ENCODE peak calls at places on chromosomes 12 and 14, in eight cellular contexts. One of them, this sample, is unnamed.

GRCh38 chr12:53959314-53959713 is 4.6 kb downstream of the HOXC12 start:
- DNase-seq in neural crest cell: no peak
- DNase-seq in astrocyte of the spinal cord: no peak
- DNase-seq in heart left ventricle: no peak
- DNase-seq in fibroblast of pulmonary artery: no peak
- DNase-seq in endothelial cell: no peak
- DNase-seq in GM13976: no peak
- DNase-seq in left ventricle myocardium inferior: no peak
- DNase-seq in this sample: no peak

GRCh38 chr12:75766263-75767160 is 255.1 kb upstream of the KRR1 start:
- DNase-seq in heart left ventricle: no peak
- DNase-seq in astrocyte of the spinal cord: peak
- DNase-seq in left ventricle myocardium inferior: no peak
- DNase-seq in GM13976: no peak
- DNase-seq in fibroblast of pulmonary artery: peak
- DNase-seq in endothelial cell: no peak
- DNase-seq in neural crest cell: no peak
- DNase-seq in this sample: no peak

GRCh38 chr12:10235761-10236631 is 23.3 kb downstream of the GABARAPL1 start:
- DNase-seq in fibroblast of pulmonary artery: peak
- DNase-seq in heart left ventricle: no peak
- DNase-seq in endothelial cell: no peak
- DNase-seq in neural crest cell: no peak
- DNase-seq in GM13976: peak
- DNase-seq in left ventricle myocardium inferior: no peak
- DNase-seq in astrocyte of the spinal cord: peak
- DNase-seq in this sample: peak

GRCh38 chr14:80996049-80996901 is 40.9 kb downstream of the TSHR start:
- DNase-seq in astrocyte of the spinal cord: peak
- DNase-seq in fibroblast of pulmonary artery: peak
- DNase-seq in endothelial cell: peak
- DNase-seq in GM13976: peak
- DNase-seq in heart left ventricle: peak
- DNase-seq in neural crest cell: peak
- DNase-seq in left ventricle myocardium inferior: no peak
- DNase-seq in this sample: peak

GRCh38 chr14:44896275-44897040 is 65.3 kb downstream of the KLHL28 start:
- DNase-seq in fibroblast of pulmonary artery: no peak
- DNase-seq in left ventricle myocardium inferior: no peak
- DNase-seq in endothelial cell: no peak
- DNase-seq in astrocyte of the spinal cord: no peak
- DNase-seq in neural crest cell: no peak
- DNase-seq in GM13976: no peak
- DNase-seq in heart left ventricle: no peak
- DNase-seq in this sample: no peak

GRCh38 chr14:69673099-69673498 is 61.7 kb downstream of the SUSD6 start:
- DNase-seq in endothelial cell: no peak
- DNase-seq in heart left ventricle: no peak
- DNase-seq in left ventricle myocardium inferior: no peak
- DNase-seq in neural crest cell: no peak
- DNase-seq in GM13976: no peak
- DNase-seq in astrocyte of the spinal cord: no peak
- DNase-seq in fibroblast of pulmonary artery: no peak
- DNase-seq in this sample: no peak

GRCh38 chr14:61564623-61565091 is 130.7 kb upstream of the HIF1A start:
- DNase-seq in left ventricle myocardium inferior: no peak
- DNase-seq in GM13976: no peak
- DNase-seq in astrocyte of the spinal cord: peak
- DNase-seq in fibroblast of pulmonary artery: peak
- DNase-seq in endothelial cell: no peak
- DNase-seq in heart left ventricle: no peak
- DNase-seq in neural crest cell: no peak
- DNase-seq in this sample: no peak

GRCh38 chr12:102900389-102900788 is 16.7 kb downstream of the PAH start:
- DNase-seq in heart left ventricle: no peak
- DNase-seq in fibroblast of pulmonary artery: no peak
- DNase-seq in astrocyte of the spinal cord: no peak
- DNase-seq in neural crest cell: no peak
- DNase-seq in left ventricle myocardium inferior: no peak
- DNase-seq in GM13976: no peak
- DNase-seq in endothelial cell: no peak
- DNase-seq in this sample: no peak

GRCh38 chr12:116592731-116593130 is 33.5 kb downstream of the MAP1LC3B2 start:
- DNase-seq in endothelial cell: no peak
- DNase-seq in neural crest cell: no peak
- DNase-seq in heart left ventricle: no peak
- DNase-seq in astrocyte of the spinal cord: no peak
- DNase-seq in left ventricle myocardium inferior: no peak
- DNase-seq in GM13976: no peak
- DNase-seq in fibroblast of pulmonary artery: no peak
- DNase-seq in this sample: no peak

GRCh38 chr14:20684662-20685456 is 499 bp downstream of the RNASE4 start:
- DNase-seq in GM13976: no peak
- DNase-seq in astrocyte of the spinal cord: peak
- DNase-seq in heart left ventricle: peak
- DNase-seq in endothelial cell: peak
- DNase-seq in fibroblast of pulmonary artery: peak
- DNase-seq in left ventricle myocardium inferior: no peak
- DNase-seq in neural crest cell: peak
- DNase-seq in this sample: no peak

GRCh38 chr12:131108171-131108955 is 154.7 kb downstream of the ADGRD1 start:
- DNase-seq in endothelial cell: no peak
- DNase-seq in left ventricle myocardium inferior: no peak
- DNase-seq in neural crest cell: no peak
- DNase-seq in fibroblast of pulmonary artery: no peak
- DNase-seq in astrocyte of the spinal cord: no peak
- DNase-seq in GM13976: no peak
- DNase-seq in heart left ventricle: no peak
- DNase-seq in this sample: no peak

GRCh38 chr12:51323966-51324895 is at the start of gene BIN2:
- DNase-seq in astrocyte of the spinal cord: no peak
- DNase-seq in heart left ventricle: peak
- DNase-seq in GM13976: peak
- DNase-seq in neural crest cell: no peak
- DNase-seq in fibroblast of pulmonary artery: no peak
- DNase-seq in left ventricle myocardium inferior: peak
- DNase-seq in endothelial cell: no peak
- DNase-seq in this sample: peak

GRCh38 chr12:54045868-54046529 is 7.6 kb upstream of the HOXC4 start:
- DNase-seq in heart left ventricle: no peak
- DNase-seq in neural crest cell: no peak
- DNase-seq in fibroblast of pulmonary artery: no peak
- DNase-seq in endothelial cell: no peak
- DNase-seq in GM13976: no peak
- DNase-seq in left ventricle myocardium inferior: no peak
- DNase-seq in astrocyte of the spinal cord: no peak
- DNase-seq in this sample: no peak

GRCh38 chr14:105067140-105067968 is 2.1 kb upstream of the GPR132 start:
- DNase-seq in heart left ventricle: no peak
- DNase-seq in endothelial cell: no peak
- DNase-seq in neural crest cell: no peak
- DNase-seq in left ventricle myocardium inferior: no peak
- DNase-seq in astrocyte of the spinal cord: no peak
- DNase-seq in GM13976: no peak
- DNase-seq in fibroblast of pulmonary artery: peak
- DNase-seq in this sample: peak

GRCh38 chr14:69039287-69039628 is 60.2 kb upstream of the ACTN1 start:
- DNase-seq in left ventricle myocardium inferior: no peak
- DNase-seq in fibroblast of pulmonary artery: peak
- DNase-seq in heart left ventricle: no peak
- DNase-seq in GM13976: no peak
- DNase-seq in endothelial cell: no peak
- DNase-seq in astrocyte of the spinal cord: peak
- DNase-seq in neural crest cell: no peak
- DNase-seq in this sample: no peak

GRCh38 chr14:52338282-52338681 is 24.2 kb downstream of the PTGER2 start:
- DNase-seq in fibroblast of pulmonary artery: peak
- DNase-seq in neural crest cell: no peak
- DNase-seq in astrocyte of the spinal cord: peak
- DNase-seq in left ventricle myocardium inferior: no peak
- DNase-seq in endothelial cell: no peak
- DNase-seq in heart left ventricle: no peak
- DNase-seq in GM13976: no peak
- DNase-seq in this sample: peak

GRCh38 chr12:115763982-115764621 is 513.4 kb downstream of the MED13L start:
- DNase-seq in neural crest cell: no peak
- DNase-seq in endothelial cell: no peak
- DNase-seq in left ventricle myocardium inferior: no peak
- DNase-seq in fibroblast of pulmonary artery: no peak
- DNase-seq in heart left ventricle: no peak
- DNase-seq in GM13976: no peak
- DNase-seq in astrocyte of the spinal cord: no peak
- DNase-seq in this sample: no peak

GRCh38 chr12:123062682-123063426 is 82.4 kb downstream of the ARL6IP4 start:
- DNase-seq in GM13976: no peak
- DNase-seq in astrocyte of the spinal cord: peak
- DNase-seq in left ventricle myocardium inferior: no peak
- DNase-seq in fibroblast of pulmonary artery: peak
- DNase-seq in heart left ventricle: peak
- DNase-seq in neural crest cell: no peak
- DNase-seq in endothelial cell: no peak
- DNase-seq in this sample: peak

GRCh38 chr12:115666168-115666567 is 611.3 kb downstream of the MED13L start:
- DNase-seq in left ventricle myocardium inferior: no peak
- DNase-seq in endothelial cell: no peak
- DNase-seq in heart left ventricle: no peak
- DNase-seq in astrocyte of the spinal cord: no peak
- DNase-seq in GM13976: no peak
- DNase-seq in fibroblast of pulmonary artery: no peak
- DNase-seq in neural crest cell: no peak
- DNase-seq in this sample: no peak

DNA sequence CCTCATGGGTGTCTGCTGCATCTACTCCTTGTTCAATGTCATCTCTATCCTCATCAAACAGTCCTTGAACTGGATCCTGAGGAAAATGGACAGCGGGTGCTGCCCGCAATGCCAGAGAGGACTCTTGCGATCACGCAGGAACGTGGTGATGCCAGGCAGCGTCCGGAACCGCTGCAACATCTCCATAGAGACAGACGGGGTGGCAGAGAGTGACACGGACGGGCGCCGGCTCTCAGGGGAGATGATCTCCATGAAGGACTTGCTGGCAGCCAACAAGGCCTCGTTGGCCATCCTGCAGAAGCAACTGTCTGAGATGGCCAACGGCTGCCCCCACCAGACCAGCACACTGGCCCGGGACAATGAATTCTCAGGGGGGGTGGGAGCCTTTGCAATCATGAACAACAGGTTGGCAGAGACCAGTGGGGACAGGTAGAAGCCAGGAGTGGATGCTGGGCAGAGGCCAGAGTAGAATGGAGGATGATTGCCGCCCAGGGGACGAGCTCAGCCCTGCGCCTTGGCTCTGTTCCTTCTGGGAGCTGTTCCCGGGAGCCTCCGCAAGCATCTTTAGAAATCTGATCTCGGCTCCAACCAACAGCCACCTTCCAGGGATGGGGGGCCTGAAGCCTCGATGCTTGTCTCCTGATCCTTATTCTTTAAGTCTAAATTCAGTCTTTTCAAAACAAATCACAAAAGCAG is 71.6 kb upstream of the PSMC1 start:
- DNase-seq in astrocyte of the spinal cord: no peak
- DNase-seq in endothelial cell: no peak
- DNase-seq in heart left ventricle: no peak
- DNase-seq in fibroblast of pulmonary artery: no peak
- DNase-seq in GM13976: no peak
- DNase-seq in neural crest cell: no peak
- DNase-seq in left ventricle myocardium inferior: no peak
- DNase-seq in this sample: no peak
- TF ChIP-seq CTCF in astrocyte of the spinal cord: no peak
- TF ChIP-seq CTCF in endothelial cell: no peak
- TF ChIP-seq CTCF in heart left ventricle: no peak
- TF ChIP-seq CTCF in fibroblast of pulmonary artery: no peak
- TF ChIP-seq CTCF in GM13976: no peak
- TF ChIP-seq CTCF in neural crest cell: no peak
- TF ChIP-seq CTCF in left ventricle myocardium inferior: no peak
- TF ChIP-seq CTCF in this sample: no peak

GRCh38 chr12:44812062-44812461 is 64.1 kb downstream of the NELL2 start:
- DNase-seq in left ventricle myocardium inferior: no peak
- DNase-seq in heart left ventricle: no peak
- DNase-seq in endothelial cell: no peak
- DNase-seq in astrocyte of the spinal cord: no peak
- DNase-seq in fibroblast of pulmonary artery: no peak
- DNase-seq in GM13976: no peak
- DNase-seq in neural crest cell: no peak
- DNase-seq in this sample: peak
- TF ChIP-seq CTCF in left ventricle myocardium inferior: no peak
- TF ChIP-seq CTCF in heart left ventricle: no peak
- TF ChIP-seq CTCF in endothelial cell: peak
- TF ChIP-seq CTCF in astrocyte of the spinal cord: no peak
- TF ChIP-seq CTCF in fibroblast of pulmonary artery: no peak
- TF ChIP-seq CTCF in GM13976: peak
- TF ChIP-seq CTCF in neural crest cell: peak
- TF ChIP-seq CTCF in this sample: peak

DNA sequence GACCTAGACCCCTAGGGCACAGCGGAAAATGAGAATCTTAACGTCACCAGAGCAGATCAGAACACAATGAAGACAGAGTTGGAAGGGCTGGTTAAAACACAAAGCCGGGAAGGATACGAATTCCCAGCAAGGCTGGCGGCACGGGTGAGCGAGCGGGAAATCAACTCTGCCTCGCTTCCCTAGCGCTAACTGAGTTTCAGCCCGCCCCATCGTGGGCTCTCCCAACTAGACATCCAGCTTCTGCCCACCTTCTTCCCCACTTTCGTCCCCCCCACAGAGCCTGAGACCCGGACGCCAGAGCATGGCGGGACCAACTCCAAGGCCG is 377 bp downstream of the CCNT1 start:
- DNase-seq in astrocyte of the spinal cord: no peak
- DNase-seq in GM13976: no peak
- DNase-seq in fibroblast of pulmonary artery: no peak
- DNase-seq in left ventricle myocardium inferior: no peak
- DNase-seq in endothelial cell: no peak
- DNase-seq in neural crest cell: no peak
- DNase-seq in heart left ventricle: no peak
- DNase-seq in this sample: no peak
- TF ChIP-seq CTCF in astrocyte of the spinal cord: no peak
- TF ChIP-seq CTCF in GM13976: no peak
- TF ChIP-seq CTCF in fibroblast of pulmonary artery: no peak
- TF ChIP-seq CTCF in left ventricle myocardium inferior: no peak
- TF ChIP-seq CTCF in endothelial cell: no peak
- TF ChIP-seq CTCF in neural crest cell: no peak
- TF ChIP-seq CTCF in heart left ventricle: no peak
- TF ChIP-seq CTCF in this sample: no peak

DNA sequence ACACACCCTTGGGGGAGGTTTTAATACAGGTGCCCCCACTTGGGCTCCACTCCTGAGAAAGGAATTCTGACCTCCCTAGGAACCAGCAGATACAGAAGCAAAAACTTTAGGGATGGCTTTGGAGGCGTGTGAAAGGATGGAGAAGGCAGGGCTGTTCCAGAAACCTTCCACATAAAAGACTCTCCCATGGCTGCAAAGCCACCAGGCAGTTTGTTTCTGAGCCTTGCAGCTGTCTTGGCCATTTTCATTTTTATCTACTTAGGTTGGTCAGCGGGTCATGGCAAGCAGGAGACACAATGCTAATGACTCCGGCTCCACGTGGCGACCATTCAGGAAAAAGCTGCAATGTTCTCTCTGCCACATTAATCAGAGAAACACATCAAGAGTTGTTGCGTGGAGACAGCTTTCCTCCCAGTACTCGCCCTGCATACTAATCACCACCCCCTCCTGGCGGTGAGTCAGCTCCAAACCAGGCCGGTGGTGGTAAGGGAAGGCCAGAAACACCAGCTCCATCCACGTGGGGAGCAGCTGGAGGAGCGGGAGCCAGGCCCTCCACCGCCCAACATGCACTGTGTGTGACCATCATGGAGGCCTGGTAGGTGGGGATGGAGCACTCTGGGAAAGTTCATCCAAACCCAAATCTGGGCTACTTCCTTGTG is 30.9 kb upstream of the IRF2BPL start:
- DNase-seq in GM13976: no peak
- DNase-seq in heart left ventricle: no peak
- DNase-seq in neural crest cell: peak
- DNase-seq in endothelial cell: no peak
- DNase-seq in astrocyte of the spinal cord: peak
- DNase-seq in fibroblast of pulmonary artery: peak
- DNase-seq in left ventricle myocardium inferior: no peak
- DNase-seq in this sample: no peak
- TF ChIP-seq CTCF in GM13976: no peak
- TF ChIP-seq CTCF in heart left ventricle: no peak
- TF ChIP-seq CTCF in neural crest cell: peak
- TF ChIP-seq CTCF in endothelial cell: no peak
- TF ChIP-seq CTCF in astrocyte of the spinal cord: peak
- TF ChIP-seq CTCF in fibroblast of pulmonary artery: peak
- TF ChIP-seq CTCF in left ventricle myocardium inferior: peak
- TF ChIP-seq CTCF in this sample: no peak

This sample was measured in activated CD8-positive, alpha-beta T cell treated with anti-CD3 and anti-CD28 coated beads for 36 hours.